ENCODE peak calls at places on chromosomes 16 and 17, in six cellular contexts. One of them, this sample, is unnamed. For H3K9me3 and H3K4me1, the result is how much of the 10 kb centered on the place peaks cover.

GRCh38 chr16:11100239-11100750 is 155.7 kb downstream of the SOCS1 start:
- DNase-seq in MM.1S: no peak
- DNase-seq in mammary epithelial cell: no peak
- DNase-seq in Karpas-422: no peak
- DNase-seq in H9: peak
- DNase-seq in endothelial cell of umbilical vein: peak
- DNase-seq in this sample: no peak

GRCh38 chr17:350706-351435 is 1.7 kb downstream of the RPH3AL start:
- DNase-seq in Karpas-422: no peak
- DNase-seq in MM.1S: no peak
- DNase-seq in H9: peak
- DNase-seq in endothelial cell of umbilical vein: peak
- DNase-seq in mammary epithelial cell: peak
- DNase-seq in this sample: peak

GRCh38 chr17:64202683-64203430 is 60.2 kb downstream of the TEX2 start:
- DNase-seq in Karpas-422: no peak
- DNase-seq in mammary epithelial cell: peak
- DNase-seq in MM.1S: no peak
- DNase-seq in H9: no peak
- DNase-seq in endothelial cell of umbilical vein: no peak
- DNase-seq in this sample: peak

GRCh38 chr17:14690704-14691103 is 389.8 kb downstream of the HS3ST3B1 start:
- DNase-seq in H9: no peak
- DNase-seq in MM.1S: no peak
- DNase-seq in endothelial cell of umbilical vein: no peak
- DNase-seq in Karpas-422: no peak
- DNase-seq in mammary epithelial cell: no peak
- DNase-seq in this sample: no peak

GRCh38 chr16:30649725-30650368 is 913 bp upstream of the PRR14 start:
- DNase-seq in H9: no peak
- DNase-seq in Karpas-422: no peak
- DNase-seq in MM.1S: no peak
- DNase-seq in mammary epithelial cell: no peak
- DNase-seq in endothelial cell of umbilical vein: no peak
- DNase-seq in this sample: no peak

GRCh38 chr17:66841328-66841727 is 6.4 kb downstream of the CACNG5 start:
- DNase-seq in endothelial cell of umbilical vein: no peak
- DNase-seq in H9: peak
- DNase-seq in Karpas-422: no peak
- DNase-seq in mammary epithelial cell: no peak
- DNase-seq in MM.1S: no peak
- DNase-seq in this sample: no peak

GRCh38 chr17:10755592-10756127 is 25.8 kb upstream of the TMEM220 start:
- DNase-seq in Karpas-422: no peak
- DNase-seq in endothelial cell of umbilical vein: no peak
- DNase-seq in mammary epithelial cell: no peak
- DNase-seq in MM.1S: no peak
- DNase-seq in H9: no peak
- DNase-seq in this sample: no peak

GRCh38 chr17:49548506-49549310 is 27.0 kb upstream of the NXPH3 start:
- DNase-seq in endothelial cell of umbilical vein: no peak
- DNase-seq in Karpas-422: no peak
- DNase-seq in H9: peak
- DNase-seq in mammary epithelial cell: peak
- DNase-seq in MM.1S: no peak
- DNase-seq in this sample: peak

GRCh38 chr17:50274142-50274944 is at the start of gene TMEM92:
- DNase-seq in Karpas-422: no peak
- DNase-seq in mammary epithelial cell: no peak
- DNase-seq in endothelial cell of umbilical vein: no peak
- DNase-seq in MM.1S: no peak
- DNase-seq in H9: peak
- DNase-seq in this sample: peak

GRCh38 chr16:85722066-85722465 is 28.8 kb downstream of the C16orf74 start:
- DNase-seq in H9: no peak
- DNase-seq in endothelial cell of umbilical vein: no peak
- DNase-seq in mammary epithelial cell: no peak
- DNase-seq in Karpas-422: no peak
- DNase-seq in MM.1S: no peak
- DNase-seq in this sample: peak

GRCh38 chr16:12296991-12297390 is 320.5 kb downstream of the SNX29 start:
- DNase-seq in mammary epithelial cell: no peak
- DNase-seq in endothelial cell of umbilical vein: no peak
- DNase-seq in MM.1S: no peak
- DNase-seq in H9: no peak
- DNase-seq in Karpas-422: no peak
- DNase-seq in this sample: no peak

GRCh38 chr17:79947351-79948031 is 88.2 kb downstream of the TBC1D16 start:
- DNase-seq in MM.1S: no peak
- DNase-seq in H9: peak
- DNase-seq in Karpas-422: no peak
- DNase-seq in mammary epithelial cell: peak
- DNase-seq in endothelial cell of umbilical vein: no peak
- DNase-seq in this sample: no peak

GRCh38 chr17:76909971-76910760 is 42.0 kb downstream of the MGAT5B start:
- DNase-seq in MM.1S: peak
- DNase-seq in Karpas-422: peak
- DNase-seq in endothelial cell of umbilical vein: peak
- DNase-seq in H9: peak
- DNase-seq in mammary epithelial cell: peak
- DNase-seq in this sample: peak

GRCh38 chr17:65061621-65062020 is 5.1 kb upstream of the GNA13 start:
- DNase-seq in mammary epithelial cell: no peak
- DNase-seq in endothelial cell of umbilical vein: no peak
- DNase-seq in Karpas-422: no peak
- DNase-seq in H9: no peak
- DNase-seq in MM.1S: no peak
- DNase-seq in this sample: no peak

GRCh38 chr16:58116046-58116445 is 13.1 kb downstream of the CFAP20 start:
- DNase-seq in Karpas-422: no peak
- DNase-seq in endothelial cell of umbilical vein: no peak
- DNase-seq in H9: no peak
- DNase-seq in mammary epithelial cell: no peak
- DNase-seq in MM.1S: no peak
- DNase-seq in this sample: no peak

GRCh38 chr16:75179208-75179607 is 27.8 kb downstream of the CTRB2 start:
- DNase-seq in H9: no peak
- DNase-seq in Karpas-422: no peak
- DNase-seq in MM.1S: no peak
- DNase-seq in endothelial cell of umbilical vein: no peak
- DNase-seq in mammary epithelial cell: no peak
- DNase-seq in this sample: no peak

GRCh38 chr17:77042688-77043330 is 98.0 kb upstream of the SEC14L1 start:
- DNase-seq in H9: no peak
- DNase-seq in mammary epithelial cell: no peak
- DNase-seq in endothelial cell of umbilical vein: no peak
- DNase-seq in Karpas-422: no peak
- DNase-seq in MM.1S: no peak
- DNase-seq in this sample: no peak

DNA sequence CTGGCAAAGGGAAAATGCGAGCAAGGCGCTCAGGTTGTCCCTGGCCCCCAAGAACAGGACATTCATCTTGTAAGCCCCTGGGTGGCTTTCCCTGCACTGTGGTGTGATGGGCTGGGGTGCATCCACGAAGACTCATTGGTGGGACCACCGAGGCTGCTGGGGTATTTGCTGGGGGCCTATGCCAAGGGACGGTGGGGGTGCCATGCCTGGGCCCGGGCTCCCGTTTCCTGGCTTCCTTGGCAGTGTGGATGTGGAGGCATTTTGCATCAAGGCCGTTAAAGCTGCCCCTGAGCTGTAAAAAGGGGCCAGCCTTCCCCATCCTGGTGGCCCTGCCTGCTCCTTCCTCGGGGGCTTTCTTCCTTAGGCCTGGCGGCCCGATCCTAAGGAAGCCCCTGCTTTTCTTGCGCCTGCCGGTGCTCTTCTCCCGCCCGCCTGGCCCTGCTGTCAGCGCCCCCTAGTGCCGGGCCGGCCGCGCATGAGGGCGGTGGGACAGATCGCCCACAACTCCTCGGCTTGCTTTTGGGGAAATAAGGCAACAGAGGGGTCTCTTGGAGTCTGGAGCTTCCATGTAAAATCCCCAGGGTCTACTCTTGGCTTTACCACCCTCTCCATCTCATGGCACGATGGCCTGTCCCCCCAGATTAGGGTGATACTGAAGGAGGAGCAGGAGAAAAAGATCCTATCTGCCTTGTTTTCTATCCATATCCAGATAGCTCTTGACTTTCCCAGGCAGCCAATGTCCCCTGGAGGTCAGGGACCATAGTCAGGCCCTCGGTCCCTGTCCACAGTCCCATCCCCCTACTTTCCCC is 9.8 kb upstream of the TBX2 start:
- DNase-seq in H9: peak
- DNase-seq in mammary epithelial cell: no peak
- DNase-seq in MM.1S: peak
- DNase-seq in endothelial cell of umbilical vein: peak
- DNase-seq in Karpas-422: peak
- DNase-seq in this sample: peak
- H2AFZ ChIP-seq in H9: no peak
- H2AFZ ChIP-seq in mammary epithelial cell: no peak
- H2AFZ ChIP-seq in MM.1S: peak
- H2AFZ ChIP-seq in endothelial cell of umbilical vein: no peak
- H2AFZ ChIP-seq in Karpas-422: no peak
- H2AFZ ChIP-seq in this sample: no peak

GRCh38 chr17:70076189-70076588 is 1.2 kb downstream of the KCNJ16 start:
- DNase-seq in MM.1S: no peak
- DNase-seq in endothelial cell of umbilical vein: no peak
- DNase-seq in H9: no peak
- DNase-seq in Karpas-422: no peak
- DNase-seq in mammary epithelial cell: no peak
- DNase-seq in this sample: no peak

GRCh38 chr17:70078994-70079531 is 4.0 kb downstream of the KCNJ16 start:
- DNase-seq in MM.1S: no peak
- DNase-seq in endothelial cell of umbilical vein: no peak
- DNase-seq in Karpas-422: no peak
- DNase-seq in mammary epithelial cell: no peak
- DNase-seq in H9: no peak
- DNase-seq in this sample: no peak

GRCh38 chr17:70078549-70078948 is 3.5 kb downstream of the KCNJ16 start:
- DNase-seq in endothelial cell of umbilical vein: no peak
- DNase-seq in Karpas-422: no peak
- DNase-seq in mammary epithelial cell: no peak
- DNase-seq in MM.1S: no peak
- DNase-seq in H9: no peak
- DNase-seq in this sample: no peak

GRCh38 chr17:70074991-70075390 is at the start of gene KCNJ16:
- DNase-seq in Karpas-422: no peak
- DNase-seq in mammary epithelial cell: no peak
- DNase-seq in endothelial cell of umbilical vein: no peak
- DNase-seq in MM.1S: no peak
- DNase-seq in H9: no peak
- DNase-seq in this sample: no peak

DNA sequence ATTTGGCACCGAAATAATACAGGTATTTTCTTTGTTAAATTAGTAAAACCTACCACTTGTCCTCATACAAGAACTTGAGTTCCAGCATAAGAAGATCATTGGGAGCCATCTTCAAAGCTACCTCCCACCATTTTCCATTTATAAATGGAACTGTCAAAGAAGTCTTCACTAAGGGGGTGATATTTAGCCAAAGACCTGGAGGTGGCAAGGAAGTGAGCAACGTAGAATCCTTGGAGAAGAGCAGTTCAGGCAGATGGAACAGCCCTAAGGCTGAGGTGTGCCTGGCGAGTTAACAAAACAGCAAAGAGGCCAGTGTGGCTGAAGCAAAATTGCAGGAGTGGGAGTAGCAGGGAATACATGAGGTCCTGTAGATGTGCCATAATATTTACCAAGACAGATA is 1.8 kb downstream of the KCNJ16 start:
- DNase-seq in MM.1S: no peak
- DNase-seq in mammary epithelial cell: no peak
- DNase-seq in H9: no peak
- DNase-seq in endothelial cell of umbilical vein: no peak
- DNase-seq in Karpas-422: no peak
- DNase-seq in this sample: no peak
- H3K9me3 ChIP-seq in MM.1S: under half
- H3K9me3 ChIP-seq in mammary epithelial cell: under half
- H3K9me3 ChIP-seq in H9: under half
- H3K9me3 ChIP-seq in endothelial cell of umbilical vein: under half
- H3K9me3 ChIP-seq in Karpas-422: under half
- H3K9me3 ChIP-seq in this sample: under half

GRCh38 chr17:46138470-46138869 is 54.8 kb downstream of the KANSL1 start:
- DNase-seq in mammary epithelial cell: no peak
- DNase-seq in MM.1S: no peak
- DNase-seq in Karpas-422: no peak
- DNase-seq in endothelial cell of umbilical vein: no peak
- DNase-seq in H9: no peak
- DNase-seq in this sample: no peak

GRCh38 chr17:46135126-46135812 is 58.0 kb downstream of the KANSL1 start:
- DNase-seq in endothelial cell of umbilical vein: no peak
- DNase-seq in H9: no peak
- DNase-seq in mammary epithelial cell: no peak
- DNase-seq in MM.1S: no peak
- DNase-seq in Karpas-422: no peak
- DNase-seq in this sample: no peak

GRCh38 chr17:46139365-46140210 is 53.6 kb downstream of the KANSL1 start:
- DNase-seq in mammary epithelial cell: no peak
- DNase-seq in MM.1S: no peak
- DNase-seq in H9: no peak
- DNase-seq in Karpas-422: peak
- DNase-seq in endothelial cell of umbilical vein: no peak
- DNase-seq in this sample: no peak

GRCh38 chr17:46136820-46137219 is 56.4 kb downstream of the KANSL1 start:
- DNase-seq in mammary epithelial cell: no peak
- DNase-seq in endothelial cell of umbilical vein: no peak
- DNase-seq in Karpas-422: no peak
- DNase-seq in MM.1S: no peak
- DNase-seq in H9: no peak
- DNase-seq in this sample: no peak

DNA sequence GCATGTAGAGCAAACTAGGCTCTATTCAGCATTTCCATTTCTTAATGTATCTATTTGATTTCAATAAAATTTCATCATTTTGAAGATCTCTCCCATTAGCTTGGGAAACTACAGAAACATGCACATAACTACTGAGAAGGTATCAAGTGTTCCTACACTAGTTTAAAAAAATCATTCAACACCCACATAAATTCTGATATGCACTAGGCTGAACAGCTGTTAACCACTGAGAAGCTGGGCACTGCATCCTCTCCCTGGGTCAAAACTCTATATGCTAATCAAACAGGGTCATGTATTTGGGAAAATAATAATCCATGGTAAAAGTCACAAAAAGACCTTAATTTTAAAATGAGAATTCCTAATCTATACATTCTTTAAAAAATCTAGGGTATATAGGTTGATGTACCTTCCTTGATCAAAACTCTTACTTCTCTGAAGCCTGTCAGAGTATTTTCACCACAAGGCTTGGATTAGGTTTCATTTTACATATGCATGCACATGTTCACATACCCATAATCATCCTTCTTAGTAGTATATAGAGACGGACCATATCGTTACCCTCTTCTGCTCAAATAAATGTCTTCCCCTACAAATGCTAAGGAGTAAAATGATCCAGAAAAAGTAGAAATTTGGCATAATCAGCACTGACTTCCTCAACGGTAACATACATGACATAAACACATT is 57.2 kb downstream of the KANSL1 start:
- DNase-seq in Karpas-422: no peak
- DNase-seq in MM.1S: no peak
- DNase-seq in H9: no peak
- DNase-seq in endothelial cell of umbilical vein: no peak
- DNase-seq in mammary epithelial cell: no peak
- DNase-seq in this sample: no peak
- H3K4me1 ChIP-seq in Karpas-422: half or more
- H3K4me1 ChIP-seq in MM.1S: under half
- H3K4me1 ChIP-seq in H9: under half
- H3K4me1 ChIP-seq in endothelial cell of umbilical vein: under half
- H3K4me1 ChIP-seq in mammary epithelial cell: under half
- H3K4me1 ChIP-seq in this sample: under half

GRCh38 chr16:59905628-59906027 is 1171.5 kb upstream of the GOT2 start:
- DNase-seq in MM.1S: no peak
- DNase-seq in Karpas-422: no peak
- DNase-seq in endothelial cell of umbilical vein: no peak
- DNase-seq in H9: no peak
- DNase-seq in mammary epithelial cell: peak
- DNase-seq in this sample: no peak
- H2AFZ ChIP-seq in MM.1S: no peak
- H2AFZ ChIP-seq in Karpas-422: no peak
- H2AFZ ChIP-seq in endothelial cell of umbilical vein: no peak
- H2AFZ ChIP-seq in H9: no peak
- H2AFZ ChIP-seq in mammary epithelial cell: peak
- H2AFZ ChIP-seq in this sample: no peak